ENCODE peak calls at places on chromosomes 6 and 20, in four cellular contexts. W, O, Y and M are unnamed samples.

GRCh38 chr20:47568019-47568418 is 66.3 kb downstream of the NCOA3 start:
- DNase-seq in W (peak), O (peak), Y (no peak), M (no peak)

GRCh38 chr6:33915134-33915533 is 111.3 kb upstream of the MLN start:
- DNase-seq in W (no peak), O (no peak), Y (no peak), M (no peak)

GRCh38 chr20:25532971-25533391 is 52.4 kb downstream of the NINL start:
- DNase-seq in W (no peak), O (no peak), Y (no peak), M (no peak)

GRCh38 chr20:36974660-36975059 is 23.2 kb upstream of the SAMHD1 start:
- DNase-seq in W (no peak), O (no peak), Y (no peak), M (no peak)

GRCh38 chr6:161088676-161089328 is 97.2 kb downstream of the MAP3K4 start:
- DNase-seq in W (no peak), O (no peak), Y (no peak), M (no peak)

GRCh38 chr6:14147891-14148290 is 30.3 kb downstream of the CD83 start:
- DNase-seq in W (no peak), O (no peak), Y (no peak), M (no peak)

GRCh38 chr20:44405246-44405645 is 49.7 kb downstream of the HNF4A start:
- DNase-seq in W (no peak), O (no peak), Y (no peak), M (no peak)

GRCh38 chr6:75882734-75883133 is 133.7 kb downstream of the MYO6 start:
- DNase-seq in W (no peak), O (no peak), Y (no peak), M (no peak)

GRCh38 chr6:152273638-152274037 is 363.5 kb downstream of the SYNE1 start:
- DNase-seq in W (no peak), O (no peak), Y (no peak), M (no peak)

GRCh38 chr20:9319687-9320384 is 194.6 kb upstream of the LAMP5 start:
- DNase-seq in W (no peak), O (no peak), Y (no peak), M (no peak)

GRCh38 chr6:124753562-124753961 is 208.7 kb upstream of the RNF217 start:
- DNase-seq in W (no peak), O (no peak), Y (no peak), M (no peak)

GRCh38 chr20:59205044-59205443 is 41.4 kb downstream of the ZNF831 start:
- DNase-seq in W (no peak), O (no peak), Y (no peak), M (no peak)

GRCh38 chr20:43571310-43571709 is 12.5 kb downstream of the SGK2 start:
- DNase-seq in W (no peak), O (no peak), Y (peak), M (no peak)

GRCh38 chr6:92647630-92648029 is 771.7 kb downstream of the EPHA7 start:
- DNase-seq in W (no peak), O (peak), Y (no peak), M (no peak)

GRCh38 chr6:36488221-36488620 is 45.4 kb downstream of the KCTD20 start:
- DNase-seq in W (no peak), O (no peak), Y (no peak), M (no peak)

GRCh38 chr20:1204061-1204460 is 807 bp downstream of the C20orf202 start:
- DNase-seq in W (no peak), O (no peak), Y (no peak), M (no peak)

GRCh38 chr6:160790028-160790792 is 88.2 kb downstream of the PLG start:
- DNase-seq in W (no peak), O (no peak), Y (peak), M (peak)

DNA sequence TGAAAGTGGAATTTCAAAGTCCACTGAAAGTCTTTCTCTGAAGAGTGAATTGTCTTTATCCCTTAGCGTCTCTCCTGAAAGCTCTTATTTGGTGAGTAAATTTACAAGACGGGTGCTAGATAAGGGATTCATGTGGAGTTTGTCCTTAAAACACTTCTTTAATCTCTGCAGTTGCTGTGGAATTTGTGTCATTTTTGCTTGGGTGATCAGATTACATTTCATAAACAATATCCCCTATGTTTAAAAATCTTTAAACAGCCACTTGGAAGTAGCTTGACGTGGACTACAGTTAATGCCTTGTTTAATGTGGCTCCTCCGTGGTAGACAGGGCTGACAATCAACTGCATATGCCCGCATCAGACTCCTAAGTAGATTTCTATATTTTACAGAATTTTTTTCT is 175.4 kb upstream of the ZNF217 start:
- DNase-seq in W (peak), O (peak), Y (no peak), M (no peak)
- TF ChIP-seq RAD21 in W (no peak), O (no peak), Y (no peak), M (no peak)

GRCh38 chr6:31172973-31173384 is 2.5 kb upstream of the POU5F1 start:
- DNase-seq in W (no peak), O (no peak), Y (no peak), M (peak)
- TF ChIP-seq JUN in W (no peak), O (no peak), Y (no peak), M (no peak)

GRCh38 chr6:157656437-157657005 is 166.5 kb upstream of the SNX9 start:
- DNase-seq in W (no peak), O (no peak), Y (no peak), M (no peak)
- TF ChIP-seq RAD21 in W (no peak), O (no peak), Y (no peak), M (no peak)

DNA sequence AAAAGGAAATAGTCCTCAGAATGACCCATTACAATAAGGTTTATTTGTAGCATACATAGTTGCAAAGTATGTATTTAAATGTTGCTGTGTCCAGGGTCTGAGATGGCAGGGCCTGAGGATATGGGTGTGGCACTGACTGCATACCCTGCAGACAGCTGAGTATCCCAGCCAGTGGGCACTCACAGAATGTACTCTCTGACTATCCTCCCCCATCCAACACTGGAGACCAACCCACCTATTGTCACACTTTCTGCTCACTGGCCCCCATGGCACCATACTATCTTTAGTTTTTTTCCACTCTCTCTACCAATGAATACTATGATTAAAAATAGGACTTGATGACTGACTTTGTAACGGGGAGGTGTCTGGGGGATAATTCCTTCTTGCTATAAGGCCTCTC is 215.8 kb upstream of the FOXA2 start:
- DNase-seq in W (no peak), O (no peak), Y (no peak), M (no peak)
- TF ChIP-seq JUN in W (no peak), O (no peak), Y (no peak), M (no peak)

GRCh38 chr6:56890683-56891429 is 64.1 kb upstream of the BEND6 start:
- DNase-seq in W (peak), O (no peak), Y (peak), M (no peak)

GRCh38 chr6:56891754-56892153 is 63.2 kb upstream of the BEND6 start:
- DNase-seq in W (peak), O (no peak), Y (no peak), M (no peak)

GRCh38 chr6:56889492-56889891 is 65.4 kb upstream of the BEND6 start:
- DNase-seq in W (no peak), O (no peak), Y (no peak), M (no peak)

GRCh38 chr6:56888687-56889086 is 66.2 kb upstream of the BEND6 start:
- DNase-seq in W (no peak), O (no peak), Y (no peak), M (no peak)

DNA sequence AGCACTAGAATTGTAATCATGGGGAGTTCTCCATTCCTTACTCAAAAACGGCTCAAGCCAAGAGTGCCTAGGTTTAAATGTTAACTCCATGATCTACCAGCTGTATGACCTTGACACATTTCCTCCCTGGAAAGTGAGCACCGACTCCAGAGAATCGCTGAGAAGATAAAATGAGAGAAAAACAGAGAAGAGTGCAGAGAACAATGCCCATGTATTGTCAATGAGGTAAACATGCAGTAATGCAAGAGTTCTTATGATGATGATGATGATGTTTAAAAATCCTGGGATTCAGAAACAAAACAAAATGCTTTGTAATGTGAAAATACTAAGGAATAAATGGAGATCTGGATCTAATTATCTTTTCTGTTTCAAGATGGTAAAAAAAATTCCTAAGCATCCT is 64.8 kb upstream of the BEND6 start:
- DNase-seq in W (no peak), O (no peak), Y (no peak), M (no peak)
- TF ChIP-seq RAD21 in W (no peak), O (no peak), Y (no peak), M (no peak)